ENCODE peak calls at places on chromosomes 11 and 22, in seven cellular contexts. E is astrocyte, W is right lobe of liver, D is pancreas, L is GM23248, H is tibial artery, Q is stomach. R is an unnamed sample. For H3K36me3, the result is how much of the 10 kb centered on the place peaks cover.

GRCh38 chr22:25774575-25775026 is 32.6 kb downstream of the MYO18B start:
- DNase-seq in E (no peak), W (no peak), D (no peak), L (peak), H (no peak), Q (no peak), R (no peak)

GRCh38 chr22:33895444-33895843 is 24.8 kb downstream of the LARGE1 start:
- DNase-seq in E (no peak), W (no peak), D (no peak), L (no peak), H (no peak), Q (no peak), R (no peak)

GRCh38 chr22:24393012-24393559 is 34.3 kb upstream of the ADORA2A start:
- DNase-seq in E (no peak), W (no peak), D (no peak), L (no peak), H (no peak), Q (no peak), R (no peak)

GRCh38 chr11:17774232-17775034 is 39.9 kb downstream of the KCNC1 start:
- DNase-seq in E (no peak), W (no peak), D (no peak), L (no peak), H (no peak), Q (no peak), R (no peak)

GRCh38 chr11:43574949-43575915 is 105.3 kb upstream of the HSD17B12 start:
- DNase-seq in E (peak), W (peak), D (no peak), L (peak), H (no peak), Q (no peak), R (no peak)

GRCh38 chr11:67431346-67432249 is 3.3 kb downstream of the RPS6KB2 start:
- DNase-seq in E (no peak), W (no peak), D (no peak), L (no peak), H (no peak), Q (no peak), R (no peak)

GRCh38 chr11:122271167-122271566 is 155.2 kb upstream of the BLID start:
- DNase-seq in E (no peak), W (no peak), D (peak), L (no peak), H (no peak), Q (no peak), R (no peak)

GRCh38 chr11:2853997-2854560 is 31.5 kb downstream of the CDKN1C start:
- DNase-seq in E (no peak), W (no peak), D (no peak), L (no peak), H (no peak), Q (no peak), R (no peak)

GRCh38 chr22:37454857-37455686 is 27.8 kb upstream of the ELFN2 start:
- DNase-seq in E (peak), W (no peak), D (no peak), L (peak), H (no peak), Q (peak), R (peak)

GRCh38 chr22:46791201-46791731 is 28.8 kb downstream of the TBC1D22A start:
- DNase-seq in E (peak), W (no peak), D (no peak), L (peak), H (peak), Q (peak), R (no peak)

GRCh38 chr11:60710482-60710881 is 11.1 kb downstream of the MS4A8 start:
- DNase-seq in E (no peak), W (no peak), D (no peak), L (peak), H (no peak), Q (no peak), R (no peak)

GRCh38 chr11:66603072-66603471 is 10.1 kb downstream of the CCS start:
- DNase-seq in E (no peak), W (no peak), D (no peak), L (no peak), H (no peak), Q (no peak), R (no peak)

GRCh38 chr22:22196018-22196533 is 48.5 kb upstream of the VPREB1 start:
- DNase-seq in E (no peak), W (no peak), D (no peak), L (no peak), H (no peak), Q (no peak), R (no peak)

GRCh38 chr11:20451568-20451967 is 64.1 kb downstream of the PRMT3 start:
- DNase-seq in E (no peak), W (no peak), D (no peak), L (peak), H (no peak), Q (no peak), R (peak)

GRCh38 chr11:116326146-116326545 is 446.6 kb downstream of the BUD13 start:
- DNase-seq in E (no peak), W (no peak), D (no peak), L (no peak), H (no peak), Q (no peak), R (no peak)

GRCh38 chr11:7869467-7869866 is 61.6 kb downstream of the OR10A6 start:
- DNase-seq in E (peak), W (no peak), D (no peak), L (no peak), H (no peak), Q (no peak), R (no peak)

GRCh38 chr22:36741204-36741793 is 34.6 kb downstream of the IFT27 start:
- DNase-seq in E (no peak), W (no peak), D (no peak), L (peak), H (no peak), Q (peak), R (no peak)

GRCh38 chr11:133928628-133929059 is 28.1 kb downstream of the IGSF9B start:
- DNase-seq in E (no peak), W (no peak), D (no peak), L (peak), H (no peak), Q (peak), R (no peak)

GRCh38 chr11:65013692-65014145 is 241 bp upstream of the ARL2 start:
- DNase-seq in E (peak), W (peak), D (peak), L (peak), H (peak), Q (peak), R (no peak)

GRCh38 chr11:114243461-114244372 is 52.5 kb upstream of the NNMT start:
- DNase-seq in E (no peak), W (no peak), D (no peak), L (no peak), H (no peak), Q (no peak), R (no peak)

GRCh38 chr22:29230916-29231875 is 25.5 kb downstream of the EMID1 start:
- DNase-seq in E (no peak), W (no peak), D (no peak), L (no peak), H (no peak), Q (no peak), R (no peak)

GRCh38 chr22:17331690-17332089 is 37.6 kb upstream of the CECR2 start:
- DNase-seq in E (no peak), W (peak), D (no peak), L (no peak), H (no peak), Q (no peak), R (no peak)

GRCh38 chr11:67409261-67409666 is 5.4 kb downstream of the TBC1D10C start:
- DNase-seq in E (no peak), W (no peak), D (no peak), L (no peak), H (no peak), Q (peak), R (no peak)

GRCh38 chr11:57641426-57641825 is 8.3 kb downstream of the YPEL4 start:
- DNase-seq in E (no peak), W (no peak), D (no peak), L (peak), H (no peak), Q (no peak), R (no peak)

GRCh38 chr11:46247664-46248063 is 29.8 kb upstream of the CREB3L1 start:
- DNase-seq in E (no peak), W (no peak), D (peak), L (peak), H (no peak), Q (peak), R (no peak)

GRCh38 chr11:9922806-9923205 is 258.9 kb downstream of the SWAP70 start:
- DNase-seq in E (peak), W (no peak), D (no peak), L (no peak), H (no peak), Q (no peak), R (no peak)

GRCh38 chr11:34468209-34468841 is 29.6 kb downstream of the CAT start:
- DNase-seq in E (no peak), W (no peak), D (peak), L (peak), H (no peak), Q (peak), R (no peak)

GRCh38 chr11:68933605-68934320 is 30.1 kb downstream of the IGHMBP2 start:
- DNase-seq in E (no peak), W (no peak), D (no peak), L (no peak), H (no peak), Q (no peak), R (no peak)

GRCh38 chr11:68930991-68931855 is 27.5 kb downstream of the IGHMBP2 start:
- DNase-seq in E (no peak), W (no peak), D (no peak), L (no peak), H (no peak), Q (no peak), R (no peak)

GRCh38 chr11:68932933-68933577 is 29.4 kb downstream of the IGHMBP2 start:
- DNase-seq in E (no peak), W (no peak), D (no peak), L (no peak), H (no peak), Q (no peak), R (no peak)

GRCh38 chr11:68932358-68932757 is 28.7 kb downstream of the IGHMBP2 start:
- DNase-seq in E (no peak), W (no peak), D (no peak), L (no peak), H (no peak), Q (no peak), R (no peak)

DNA sequence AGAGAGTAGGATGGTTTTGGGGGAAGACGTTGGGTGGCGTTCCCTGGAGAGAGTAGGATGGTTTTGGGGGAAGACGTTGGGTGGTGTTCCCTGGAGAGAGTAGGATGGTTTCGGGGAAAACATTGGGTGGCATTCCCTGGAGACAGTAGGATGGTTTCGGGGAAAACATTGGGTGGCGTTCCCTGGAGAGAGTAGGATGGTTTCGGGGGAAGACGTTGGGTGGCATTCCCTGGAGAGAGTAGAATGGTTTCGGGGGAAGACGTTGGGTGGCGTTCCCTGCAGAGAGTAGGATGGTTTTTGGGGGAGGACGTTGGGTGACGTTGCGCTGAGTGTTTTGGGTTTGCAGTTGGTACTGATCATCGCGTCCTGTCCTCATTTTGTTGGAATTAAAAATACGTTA is 28.2 kb downstream of the IGHMBP2 start:
- DNase-seq in E (no peak), W (no peak), D (no peak), L (no peak), H (no peak), Q (no peak), R (no peak)
- H3K36me3 ChIP-seq in E (under half), W (under half), D (under half), L (under half), H (half or more), Q (half or more), R (under half)

GRCh38 chr11:73024646-73025045 is 117.5 kb downstream of the FCHSD2 start:
- DNase-seq in E (no peak), W (no peak), D (no peak), L (no peak), H (no peak), Q (no peak), R (no peak)
- H3K36me3 ChIP-seq in E (under half), W (under half), D (under half), L (under half), H (under half), Q (under half), R (under half)

GRCh38 chr22:41658869-41659268 is 29.8 kb downstream of the SNU13 start:
- DNase-seq in E (no peak), W (no peak), D (no peak), L (no peak), H (no peak), Q (no peak), R (no peak)
- H3K36me3 ChIP-seq in E (half or more), W (under half), D (under half), L (half or more), H (half or more), Q (half or more), R (under half)

DNA sequence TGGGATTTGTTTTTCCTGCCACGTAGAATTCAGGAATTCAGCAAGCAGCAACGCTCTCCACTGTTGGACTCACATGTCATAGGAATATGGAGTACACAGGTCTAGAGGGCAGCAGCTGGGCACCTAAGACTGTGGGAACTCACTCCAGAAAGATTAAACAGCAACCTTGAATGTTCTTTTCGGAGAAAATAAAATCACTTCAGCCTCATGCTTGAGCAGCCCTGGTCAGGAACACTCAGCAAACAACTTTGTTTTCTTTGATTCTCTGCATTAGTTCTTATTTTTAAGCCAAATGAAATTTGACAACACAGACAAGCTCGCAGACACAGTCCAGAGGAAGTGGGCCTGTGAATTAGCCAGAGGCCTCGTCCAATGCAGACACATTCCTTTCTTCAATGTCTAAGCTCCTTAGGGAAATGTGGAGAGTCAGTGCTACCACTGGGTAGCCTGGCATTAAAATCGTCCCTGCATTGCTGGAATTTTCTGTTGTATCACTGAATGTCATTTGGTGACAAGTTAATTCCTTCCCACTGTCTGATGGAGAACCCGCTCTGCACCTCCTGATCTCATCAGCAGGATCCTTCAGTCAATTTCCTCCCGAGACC is 62.8 kb upstream of the CSNK2A3 start:
- DNase-seq in E (peak), W (no peak), D (no peak), L (peak), H (no peak), Q (no peak), R (no peak)
- H3K36me3 ChIP-seq in E (under half), W (under half), D (under half), L (under half), H (under half), Q (under half), R (under half)

DNA sequence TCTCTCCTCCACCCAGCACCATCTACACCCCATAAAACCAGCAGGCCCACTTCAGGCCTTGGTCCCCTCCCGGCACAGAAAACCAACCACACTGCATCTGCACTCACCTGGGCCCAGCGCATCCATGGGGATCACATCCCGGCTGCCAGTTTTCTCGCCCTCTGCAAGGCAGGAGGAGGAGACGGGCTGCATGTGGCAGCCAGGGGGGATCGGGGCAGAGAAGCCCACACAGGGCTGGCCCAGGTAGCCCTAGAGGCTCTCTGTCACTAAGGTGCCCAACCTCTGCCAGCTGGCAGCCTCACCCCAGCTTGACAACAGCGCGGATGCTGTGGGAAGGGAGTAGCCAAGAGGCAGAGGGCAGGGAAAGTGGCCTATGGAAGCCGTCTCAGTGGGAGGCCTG is 30.6 kb upstream of the TXNRD2 start:
- DNase-seq in E (no peak), W (no peak), D (no peak), L (no peak), H (no peak), Q (no peak), R (no peak)
- H3K36me3 ChIP-seq in E (under half), W (under half), D (under half), L (under half), H (half or more), Q (half or more), R (under half)

GRCh38 chr11:88337342-88338222 is at the start of gene CTSC:
- DNase-seq in E (peak), W (peak), D (peak), L (peak), H (peak), Q (peak), R (no peak)

GRCh38 chr11:88332851-88333250 is 4.7 kb downstream of the CTSC start:
- DNase-seq in E (no peak), W (no peak), D (no peak), L (peak), H (no peak), Q (no peak), R (no peak)

GRCh38 chr11:88330826-88331428 is 6.6 kb downstream of the CTSC start:
- DNase-seq in E (no peak), W (no peak), D (no peak), L (no peak), H (no peak), Q (no peak), R (no peak)

GRCh38 chr11:88338223-88338661 is 706 bp upstream of the CTSC start:
- DNase-seq in E (peak), W (peak), D (peak), L (peak), H (peak), Q (peak), R (no peak)

GRCh38 chr11:88335284-88335683 is 2.3 kb downstream of the CTSC start:
- DNase-seq in E (no peak), W (no peak), D (no peak), L (no peak), H (no peak), Q (no peak), R (no peak)
- H3K36me3 ChIP-seq in E (under half), W (under half), D (under half), L (under half), H (under half), Q (under half), R (under half)

DNA sequence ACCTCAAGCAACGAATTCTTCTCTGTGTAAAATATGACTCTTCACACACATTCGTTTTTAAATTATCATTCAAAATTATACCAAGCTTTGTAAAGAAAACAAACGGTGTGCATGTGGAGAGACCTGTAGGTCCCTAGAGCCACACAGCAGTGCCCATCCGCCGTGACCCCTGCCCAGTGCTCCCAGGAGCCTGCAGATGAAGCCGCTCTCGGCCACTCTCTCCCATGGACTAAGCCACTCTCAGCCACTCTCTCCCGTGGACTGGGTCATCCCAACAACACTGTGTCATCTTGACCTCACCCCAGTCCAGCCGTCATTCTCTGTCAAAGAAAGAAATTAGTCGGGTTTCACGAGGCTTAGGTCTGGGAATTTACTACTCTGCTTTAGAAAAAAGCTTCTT is 391.6 kb downstream of the BRD1 start:
- DNase-seq in E (no peak), W (no peak), D (no peak), L (no peak), H (peak), Q (no peak), R (no peak)
- H3K36me3 ChIP-seq in E (under half), W (under half), D (under half), L (under half), H (under half), Q (under half), R (under half)

GRCh38 chr11:90805172-90805571 is 582.3 kb upstream of the CHORDC1 start:
- DNase-seq in E (no peak), W (no peak), D (no peak), L (no peak), H (no peak), Q (no peak), R (no peak)
- H3K36me3 ChIP-seq in E (under half), W (under half), D (under half), L (under half), H (under half), Q (under half), R (under half)